ENCODE peak calls at places on chromosome 3, in four cellular contexts. One of them, this sample, is unnamed.

GRCh38 chr3:105672996-105673395 is 195.8 kb downstream of the CBLB start:
- DNase-seq in hepatocyte: no peak
- DNase-seq in brain microvascular endothelial cell: no peak
- DNase-seq in AG09309: no peak
- DNase-seq in this sample: no peak

GRCh38 chr3:100436951-100437350 is 35.6 kb downstream of the LNP1 start:
- DNase-seq in hepatocyte: no peak
- DNase-seq in brain microvascular endothelial cell: no peak
- DNase-seq in AG09309: no peak
- DNase-seq in this sample: no peak

GRCh38 chr3:40387895-40388254 is 891 bp downstream of the ENTPD3 start:
- DNase-seq in hepatocyte: no peak
- DNase-seq in brain microvascular endothelial cell: no peak
- DNase-seq in AG09309: no peak
- DNase-seq in this sample: no peak

GRCh38 chr3:111649180-111649579 is 54.0 kb upstream of the ZBED2 start:
- DNase-seq in hepatocyte: peak
- DNase-seq in brain microvascular endothelial cell: no peak
- DNase-seq in AG09309: no peak
- DNase-seq in this sample: peak

GRCh38 chr3:59422312-59422711 is 372.5 kb upstream of the CFAP20DC start:
- DNase-seq in hepatocyte: no peak
- DNase-seq in brain microvascular endothelial cell: peak
- DNase-seq in AG09309: peak
- DNase-seq in this sample: peak

GRCh38 chr3:73461582-73461981 is 163.2 kb downstream of the PDZRN3 start:
- DNase-seq in hepatocyte: no peak
- DNase-seq in brain microvascular endothelial cell: peak
- DNase-seq in AG09309: no peak
- DNase-seq in this sample: peak

GRCh38 chr3:135980343-135980742 is 14.8 kb downstream of the PPP2R3A start:
- DNase-seq in hepatocyte: no peak
- DNase-seq in brain microvascular endothelial cell: no peak
- DNase-seq in AG09309: no peak
- DNase-seq in this sample: no peak

GRCh38 chr3:69671082-69671952 is 67.9 kb upstream of the MITF start:
- DNase-seq in hepatocyte: peak
- DNase-seq in brain microvascular endothelial cell: peak
- DNase-seq in AG09309: no peak
- DNase-seq in this sample: peak

GRCh38 chr3:169454823-169455222 is 208.7 kb downstream of the MECOM start:
- DNase-seq in hepatocyte: no peak
- DNase-seq in brain microvascular endothelial cell: peak
- DNase-seq in AG09309: peak
- DNase-seq in this sample: peak

GRCh38 chr3:67011414-67012131 is 13.5 kb downstream of the KBTBD8 start:
- DNase-seq in hepatocyte: no peak
- DNase-seq in brain microvascular endothelial cell: no peak
- DNase-seq in AG09309: no peak
- DNase-seq in this sample: peak

GRCh38 chr3:127815641-127816605 is 6.4 kb downstream of the MGLL start:
- DNase-seq in hepatocyte: peak
- DNase-seq in brain microvascular endothelial cell: no peak
- DNase-seq in AG09309: no peak
- DNase-seq in this sample: no peak

GRCh38 chr3:38311941-38312340 is 29.8 kb downstream of the SLC22A14 start:
- DNase-seq in hepatocyte: no peak
- DNase-seq in brain microvascular endothelial cell: no peak
- DNase-seq in AG09309: no peak
- DNase-seq in this sample: no peak

GRCh38 chr3:139538733-139539132 is 809 bp downstream of the RBP1 start:
- DNase-seq in hepatocyte: peak
- DNase-seq in brain microvascular endothelial cell: peak
- DNase-seq in AG09309: no peak
- DNase-seq in this sample: peak

GRCh38 chr3:64502284-64502683 is 185.5 kb downstream of the ADAMTS9 start:
- DNase-seq in hepatocyte: no peak
- DNase-seq in brain microvascular endothelial cell: peak
- DNase-seq in AG09309: no peak
- DNase-seq in this sample: peak

GRCh38 chr3:152593242-152593641 is 241.7 kb upstream of the P2RY1 start:
- DNase-seq in hepatocyte: no peak
- DNase-seq in brain microvascular endothelial cell: no peak
- DNase-seq in AG09309: no peak
- DNase-seq in this sample: no peak

GRCh38 chr3:152591448-152592003 is 243.4 kb upstream of the P2RY1 start:
- DNase-seq in hepatocyte: no peak
- DNase-seq in brain microvascular endothelial cell: no peak
- DNase-seq in AG09309: no peak
- DNase-seq in this sample: no peak

GRCh38 chr3:152595975-152596832 is 238.7 kb upstream of the P2RY1 start:
- DNase-seq in hepatocyte: peak
- DNase-seq in brain microvascular endothelial cell: peak
- DNase-seq in AG09309: peak
- DNase-seq in this sample: peak
- H3K4me3 ChIP-seq in hepatocyte: no peak
- H3K4me3 ChIP-seq in brain microvascular endothelial cell: peak
- H3K4me3 ChIP-seq in AG09309: no peak
- H3K4me3 ChIP-seq in this sample: peak

GRCh38 chr3:80526153-80526552 is 758.4 kb upstream of the ROBO1 start:
- DNase-seq in hepatocyte: no peak
- DNase-seq in brain microvascular endothelial cell: no peak
- DNase-seq in AG09309: no peak
- DNase-seq in this sample: no peak
- TF ChIP-seq CTCF in hepatocyte: peak
- TF ChIP-seq CTCF in brain microvascular endothelial cell: peak
- TF ChIP-seq CTCF in AG09309: no peak
- TF ChIP-seq CTCF in this sample: no peak

DNA sequence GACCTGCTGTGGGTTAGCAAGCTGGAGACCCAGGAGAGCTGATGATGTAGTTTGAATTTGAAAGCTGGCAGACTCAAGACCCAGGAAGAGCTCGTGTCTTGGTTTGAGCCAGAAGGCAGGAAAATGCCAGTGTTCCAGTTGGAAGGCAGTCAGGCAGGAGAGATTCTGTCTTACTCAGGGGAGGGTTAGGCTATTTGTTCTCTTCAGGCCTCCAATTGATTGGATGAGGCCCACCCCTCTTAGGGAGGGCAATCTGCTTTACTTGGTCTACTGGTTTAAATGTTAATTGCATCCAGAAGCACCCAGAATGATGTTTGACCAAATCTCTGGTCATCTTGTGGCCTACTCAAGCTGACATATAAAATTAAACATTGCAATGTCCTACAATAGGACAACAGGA is 40.4 kb upstream of the IGF2BP2 start:
- DNase-seq in hepatocyte: no peak
- DNase-seq in brain microvascular endothelial cell: no peak
- DNase-seq in AG09309: no peak
- DNase-seq in this sample: no peak
- H3K4me3 ChIP-seq in hepatocyte: no peak
- H3K4me3 ChIP-seq in brain microvascular endothelial cell: no peak
- H3K4me3 ChIP-seq in AG09309: no peak
- H3K4me3 ChIP-seq in this sample: no peak

DNA sequence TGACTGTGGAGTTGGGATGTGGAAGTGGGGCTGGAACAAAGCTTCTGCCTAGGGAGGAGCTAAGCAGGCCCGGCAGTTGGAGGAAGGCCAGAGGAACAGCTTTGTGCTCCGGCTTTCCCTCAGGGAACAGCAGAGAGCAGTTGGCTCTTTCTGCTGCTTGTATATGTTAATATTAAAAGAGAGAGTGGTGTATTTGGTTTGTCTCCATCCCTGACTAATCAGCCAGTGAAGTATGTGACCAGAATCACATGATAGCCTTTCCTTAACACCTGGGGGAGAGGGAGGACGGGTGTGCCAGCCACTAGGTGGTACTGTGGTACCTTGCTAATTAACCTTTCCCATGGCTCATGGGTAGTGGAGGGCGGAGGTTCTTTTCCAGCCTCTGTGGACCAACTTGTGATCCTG is 10.0 kb downstream of the EIF2B5 start:
- DNase-seq in hepatocyte: peak
- DNase-seq in brain microvascular endothelial cell: peak
- DNase-seq in AG09309: no peak
- DNase-seq in this sample: peak
- TF ChIP-seq CTCF in hepatocyte: peak
- TF ChIP-seq CTCF in brain microvascular endothelial cell: peak
- TF ChIP-seq CTCF in AG09309: peak
- TF ChIP-seq CTCF in this sample: peak

GRCh38 chr3:119538772-119539171 is 20.6 kb downstream of the CD80 start:
- DNase-seq in hepatocyte: no peak
- DNase-seq in brain microvascular endothelial cell: no peak
- DNase-seq in AG09309: no peak
- DNase-seq in this sample: no peak

GRCh38 chr3:119542168-119542767 is 17.1 kb downstream of the CD80 start:
- DNase-seq in hepatocyte: no peak
- DNase-seq in brain microvascular endothelial cell: no peak
- DNase-seq in AG09309: no peak
- DNase-seq in this sample: no peak

GRCh38 chr3:119541547-119541946 is 17.9 kb downstream of the CD80 start:
- DNase-seq in hepatocyte: no peak
- DNase-seq in brain microvascular endothelial cell: no peak
- DNase-seq in AG09309: no peak
- DNase-seq in this sample: no peak

DNA sequence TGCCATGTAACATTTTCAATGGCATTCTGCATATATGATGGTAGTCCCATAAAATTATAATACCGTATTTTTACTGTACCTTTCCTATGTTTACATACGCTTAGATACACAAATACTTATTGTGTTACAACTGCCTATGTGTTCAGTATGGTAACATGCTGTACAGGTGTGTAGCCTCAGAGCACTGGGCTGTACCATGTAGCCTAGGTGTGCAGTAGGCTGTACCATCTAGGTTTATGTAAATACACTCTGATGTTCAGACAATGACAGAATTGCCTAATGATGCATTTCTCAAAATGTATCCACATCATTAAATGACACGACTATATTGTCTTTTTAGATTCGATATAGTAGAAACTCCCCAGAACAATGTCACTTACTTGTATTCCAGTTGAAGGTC is 22.7 kb downstream of the CD80 start:
- DNase-seq in hepatocyte: no peak
- DNase-seq in brain microvascular endothelial cell: no peak
- DNase-seq in AG09309: no peak
- DNase-seq in this sample: no peak
- H3K4me3 ChIP-seq in hepatocyte: no peak
- H3K4me3 ChIP-seq in brain microvascular endothelial cell: no peak
- H3K4me3 ChIP-seq in AG09309: no peak
- H3K4me3 ChIP-seq in this sample: no peak

GRCh38 chr3:113654310-113654709 is 42.1 kb downstream of the USF3 start:
- DNase-seq in hepatocyte: no peak
- DNase-seq in brain microvascular endothelial cell: no peak
- DNase-seq in AG09309: no peak
- DNase-seq in this sample: no peak
- TF ChIP-seq CTCF in hepatocyte: no peak
- TF ChIP-seq CTCF in brain microvascular endothelial cell: no peak
- TF ChIP-seq CTCF in AG09309: no peak
- TF ChIP-seq CTCF in this sample: no peak

This sample was measured in fibroblast of villous mesenchyme.